ENCODE peak calls at places on chromosomes 7 and 10, in eight cellular contexts. I is tibial artery, C is AG09309, M is spleen, V is uterus, E is brain microvascular endothelial cell, H is foreskin fibroblast, F is sigmoid colon. L is an unnamed sample.
A peak's percentile ranks its signal among the peaks of the same experiment; 100 is the strongest.

GRCh38 chr7:1667566-1668485 is 2.3 kb upstream of the ELFN1 start:
- DNase-seq in I (peak; percentile 13), C (no peak), M (peak; percentile 58), V (peak; percentile 10), E (no peak), H (no peak), F (peak; percentile 55), L (no peak)

GRCh38 chr7:154794147-154794780 is 208.7 kb downstream of the PAXIP1 start:
- DNase-seq in I (no peak), C (no peak), M (no peak), V (no peak), E (no peak), H (no peak), F (no peak), L (no peak)

GRCh38 chr10:128022216-128023196 is 103.7 kb downstream of the MKI67 start:
- DNase-seq in I (no peak), C (no peak), M (no peak), V (peak; percentile 6), E (no peak), H (no peak), F (peak; percentile 53), L (no peak)

GRCh38 chr10:31090894-31091607 is 59.4 kb upstream of the ZNF438 start:
- DNase-seq in I (no peak), C (no peak), M (no peak), V (no peak), E (peak; percentile 72), H (no peak), F (no peak), L (peak; percentile 82)

GRCh38 chr10:72320676-72321247 is 34.0 kb downstream of the DNAJB12 start:
- DNase-seq in I (peak; percentile 88), C (peak; percentile 99), M (peak; percentile 89), V (peak; percentile 93), E (peak; percentile 98), H (peak; percentile 99), F (peak; percentile 96), L (peak; percentile 100)

GRCh38 chr10:77247076-77247561 is 390.5 kb downstream of the KCNMA1 start:
- DNase-seq in I (peak; percentile 39), C (no peak), M (no peak), V (no peak), E (peak; percentile 94), H (peak; percentile 31), F (no peak), L (peak; percentile 93)

GRCh38 chr10:101905241-101905640 is 61.6 kb upstream of the KCNIP2 start:
- DNase-seq in I (no peak), C (no peak), M (no peak), V (no peak), E (no peak), H (no peak), F (no peak), L (no peak)

GRCh38 chr7:116328161-116328560 is 117.8 kb downstream of the TES start:
- DNase-seq in I (no peak), C (no peak), M (no peak), V (no peak), E (no peak), H (no peak), F (no peak), L (no peak)

GRCh38 chr7:2863461-2864066 is 19.5 kb upstream of the GNA12 start:
- DNase-seq in I (peak; percentile 90), C (peak; percentile 92), M (peak; percentile 87), V (peak; percentile 85), E (peak; percentile 97), H (peak; percentile 97), F (peak; percentile 94), L (peak; percentile 96)

GRCh38 chr10:125762692-125763648 is 12.7 kb downstream of the MMP21 start:
- DNase-seq in I (no peak), C (no peak), M (no peak), V (no peak), E (no peak), H (no peak), F (no peak), L (no peak)

GRCh38 chr10:95500649-95501048 is 60.5 kb downstream of the SORBS1 start:
- DNase-seq in I (no peak), C (no peak), M (no peak), V (no peak), E (no peak), H (no peak), F (no peak), L (no peak)

DNA sequence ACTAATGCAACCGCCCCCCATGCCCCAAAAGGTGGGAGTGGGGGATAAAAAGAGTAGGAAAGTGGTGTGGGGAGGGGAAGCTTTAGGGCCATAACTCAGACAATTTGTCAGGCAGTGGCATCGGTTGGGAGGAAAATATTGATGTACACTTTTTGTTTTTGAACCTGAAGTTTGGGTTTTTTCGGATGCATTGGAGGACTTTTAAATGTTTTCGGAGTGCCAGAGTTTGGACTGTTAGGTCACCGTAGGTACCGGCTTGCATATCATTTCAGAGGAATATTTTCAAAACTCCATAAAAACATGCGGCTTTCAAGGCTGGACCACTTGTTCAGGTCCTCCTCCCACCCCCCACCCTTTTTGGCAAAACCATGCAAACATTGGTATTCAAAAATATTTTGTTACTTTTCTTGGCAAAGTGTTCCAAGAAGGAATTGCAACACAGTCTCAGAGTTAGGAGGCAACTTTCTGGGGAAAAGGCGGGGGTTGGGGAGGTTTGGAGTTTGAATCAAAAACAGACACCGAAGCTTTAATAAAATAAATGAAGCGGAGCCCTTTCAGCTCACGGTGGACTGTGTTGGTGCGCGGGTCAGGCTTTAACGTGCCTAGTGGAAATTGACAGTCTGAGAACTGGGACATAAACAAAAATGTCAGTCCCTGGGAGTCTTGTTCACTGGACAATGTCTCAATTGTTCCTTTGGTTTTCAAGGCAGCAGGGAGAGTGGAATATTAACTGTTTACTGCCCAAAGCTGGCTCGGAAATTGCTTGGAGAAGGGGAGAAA is 109.1 kb downstream of the TCF7L2 start:
- DNase-seq in I (peak; percentile 53), C (peak; percentile 47), M (no peak), V (peak; percentile 72), E (no peak), H (peak; percentile 85), F (peak; percentile 81), L (peak; percentile 94)
- H3K4me3 ChIP-seq in I (peak overlapping the region; percentile 39), C (peak overlapping the region; percentile 24), M (peak overlapping the region; percentile 9), V (peak overlapping the region; percentile 5), E (peak overlapping the region; percentile 30), H (peak overlapping the region; percentile 46), F (peak overlapping the region; percentile 16), L (peak overlapping the region; percentile 52)

GRCh38 chr10:93991596-93992284 is 2.0 kb upstream of the PLCE1 start:
- DNase-seq in I (peak; percentile 50), C (no peak), M (no peak), V (peak; percentile 61), E (peak; percentile 79), H (peak; percentile 79), F (peak; percentile 73), L (peak; percentile 83)

GRCh38 chr10:93991101-93991500 is 2.6 kb upstream of the PLCE1 start:
- DNase-seq in I (no peak), C (no peak), M (no peak), V (no peak), E (no peak), H (no peak), F (no peak), L (no peak)

GRCh38 chr10:93993414-93993781 is 333 bp upstream of the PLCE1 start:
- DNase-seq in I (no peak), C (no peak), M (no peak), V (no peak), E (no peak), H (no peak), F (no peak), L (no peak)

GRCh38 chr10:93993782-93994668 is at the start of gene PLCE1:
- DNase-seq in I (peak; percentile 31), C (no peak), M (peak; percentile 77), V (peak; percentile 24), E (no peak), H (peak; percentile 68), F (peak; percentile 65), L (peak; percentile 23)

GRCh38 chr10:93992400-93993030 is 1.2 kb upstream of the PLCE1 start:
- DNase-seq in I (no peak), C (no peak), M (no peak), V (no peak), E (no peak), H (peak; percentile 15), F (no peak), L (no peak)
- TF ChIP-seq CTCF in I (no peak), C (peak; percentile 7), M (no peak), V (no peak), E (peak; percentile 43), H (no peak), F (no peak), L (peak; percentile 37)

GRCh38 chr7:134016942-134017303 is 110.2 kb upstream of the LRGUK start:
- DNase-seq in I (no peak), C (no peak), M (no peak), V (no peak), E (no peak), H (no peak), F (no peak), L (no peak)

GRCh38 chr7:134016223-134016941 is 110.8 kb upstream of the LRGUK start:
- DNase-seq in I (no peak), C (peak; percentile 5), M (no peak), V (no peak), E (peak; percentile 21), H (peak; percentile 41), F (no peak), L (peak; percentile 51)

GRCh38 chr7:134014935-134015334 is 112.2 kb upstream of the LRGUK start:
- DNase-seq in I (no peak), C (no peak), M (no peak), V (no peak), E (no peak), H (peak; percentile 9), F (no peak), L (no peak)

GRCh38 chr7:134009314-134010109 is 117.6 kb upstream of the LRGUK start:
- DNase-seq in I (peak; percentile 25), C (no peak), M (no peak), V (no peak), E (no peak), H (no peak), F (no peak), L (no peak)

GRCh38 chr7:134013249-134013648 is 113.9 kb upstream of the LRGUK start:
- DNase-seq in I (no peak), C (no peak), M (no peak), V (no peak), E (no peak), H (no peak), F (no peak), L (no peak)
- H3K4me3 ChIP-seq in I (no peak overlapping the region), C (no peak overlapping the region), M (no peak overlapping the region), V (no peak overlapping the region), E (no peak overlapping the region), H (no peak overlapping the region), F (no peak overlapping the region), L (no peak overlapping the region)

DNA sequence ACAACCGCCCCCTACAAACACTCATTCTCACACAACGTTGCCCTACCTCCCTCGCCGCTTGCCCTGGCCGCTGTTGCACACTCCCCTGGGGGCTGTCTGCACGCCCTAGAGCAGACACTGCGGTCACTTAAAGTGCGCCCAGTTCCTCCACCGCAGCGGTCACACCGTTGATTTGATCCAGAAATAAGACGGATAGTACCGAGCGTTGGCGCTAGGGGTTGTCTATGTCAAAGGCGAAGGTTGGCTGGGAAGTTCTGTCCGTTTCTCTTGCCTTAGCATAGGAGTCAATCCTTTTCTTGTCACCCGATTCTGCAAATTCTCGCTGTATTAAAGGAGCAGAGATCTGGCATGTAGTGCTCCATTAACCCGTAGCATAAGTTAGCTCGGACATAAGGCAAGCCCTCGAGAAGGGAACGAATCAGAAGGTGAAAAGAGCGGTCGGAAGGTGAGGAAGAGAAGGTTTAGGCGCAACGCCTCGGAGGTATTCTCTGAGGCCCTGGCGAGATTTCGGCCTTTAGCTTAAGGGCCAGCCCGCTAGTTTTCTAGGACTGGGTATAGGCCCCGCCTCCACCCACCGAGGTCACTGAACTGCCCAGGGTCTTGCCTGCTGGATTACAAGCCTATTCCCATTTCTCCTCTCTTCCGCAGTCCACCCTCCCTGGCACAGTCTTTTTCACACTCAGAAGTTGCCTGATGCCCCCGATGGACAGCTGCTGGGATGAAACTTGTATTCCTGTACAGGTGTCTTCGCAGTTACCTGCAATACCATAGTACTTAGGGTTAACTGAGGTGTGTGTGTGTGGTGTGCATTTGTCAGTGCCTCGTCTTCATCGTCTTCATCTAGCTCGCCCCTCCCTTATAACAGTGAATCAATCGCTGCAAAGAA is 10.7 kb downstream of the NXPH1 start:
- DNase-seq in I (no peak), C (no peak), M (peak; percentile 39), V (no peak), E (no peak), H (no peak), F (no peak), L (no peak)
- TF ChIP-seq CTCF in I (no peak), C (no peak), M (no peak), V (no peak), E (peak; percentile 39), H (no peak), F (no peak), L (no peak)

L was measured in fibroblast of the aortic adventitia.